ENCODE peak calls at places on chromosomes 3 and 15, in six cellular contexts. N is NCI-H2029, U is GM04504, T is NCI-H1092 treated with DMSO at 0.1 percent for 48 hours, P is fibroblast of mammary gland, X is NCI-H1105 treated with DMSO at 0.1 percent for 48 hours. Y is an unnamed sample.

GRCh38 chr3:134239538-134239937 is 11.1 kb downstream of the RYK start:
- DNase-seq in N (no peak), U (no peak), T (no peak), P (peak; percentile 79), X (no peak), Y (no peak)

GRCh38 chr15:83200162-83200561 is 7.5 kb downstream of the HDGFL3 start:
- DNase-seq in N (no peak), U (no peak), T (no peak), P (no peak), X (no peak), Y (peak; percentile 64)

GRCh38 chr3:22371036-22371435 is 620.0 kb upstream of the ZNF385D start:
- DNase-seq in N (no peak), U (no peak), T (no peak), P (no peak), X (no peak), Y (no peak)

GRCh38 chr15:82531496-82532382 is 8.5 kb downstream of the RPS17 start:
- DNase-seq in N (no peak), U (no peak), T (no peak), P (no peak), X (no peak), Y (no peak)

GRCh38 chr3:13115616-13115910 is 42.3 kb upstream of the IQSEC1 start:
- DNase-seq in N (no peak), U (no peak), T (no peak), P (no peak), X (no peak), Y (no peak)

GRCh38 chr3:114214542-114215341 is 22.6 kb downstream of the ZNF80 start:
- DNase-seq in N (no peak), U (no peak), T (no peak), P (no peak), X (no peak), Y (no peak)

GRCh38 chr15:93942140-93942808 is 289.1 kb upstream of the MCTP2 start:
- DNase-seq in N (peak; percentile 8), U (no peak), T (peak; percentile 46), P (peak; percentile 10), X (peak; percentile 55), Y (no peak)

GRCh38 chr3:89303721-89304120 is 196.3 kb downstream of the EPHA3 start:
- DNase-seq in N (no peak), U (no peak), T (no peak), P (peak; percentile 46), X (no peak), Y (no peak)

GRCh38 chr3:180680097-180680430 is 775 bp upstream of the CCDC39 start:
- DNase-seq in N (peak; percentile 17), U (no peak), T (peak; percentile 59), P (peak; percentile 43), X (peak; percentile 91), Y (peak; percentile 30)

GRCh38 chr3:148439254-148439822 is 258.4 kb upstream of the AGTR1 start:
- DNase-seq in N (no peak), U (no peak), T (no peak), P (no peak), X (no peak), Y (no peak)

GRCh38 chr3:100033184-100033583 is 81.1 kb downstream of the FILIP1L start:
- DNase-seq in N (no peak), U (no peak), T (no peak), P (peak; percentile 31), X (peak; percentile 35), Y (peak; percentile 94)

GRCh38 chr15:93716615-93717221 is 514.6 kb upstream of the MCTP2 start:
- DNase-seq in N (no peak), U (no peak), T (no peak), P (no peak), X (no peak), Y (no peak)

GRCh38 chr15:71093089-71094024 is 21.9 kb upstream of the THSD4 start:
- DNase-seq in N (peak; percentile 41), U (no peak), T (no peak), P (peak; percentile 71), X (peak; percentile 78), Y (peak; percentile 92)

GRCh38 chr15:70505411-70505919 is 257.9 kb downstream of the UACA start:
- DNase-seq in N (no peak), U (no peak), T (no peak), P (peak; percentile 88), X (no peak), Y (peak; percentile 78)

GRCh38 chr3:159026510-159026909 is 224.7 kb downstream of the MFSD1 start:
- DNase-seq in N (no peak), U (no peak), T (no peak), P (no peak), X (no peak), Y (no peak)

GRCh38 chr3:44468572-44469520 is 8.6 kb downstream of the ZNF445 start:
- DNase-seq in N (no peak), U (no peak), T (no peak), P (peak; percentile 74), X (no peak), Y (peak; percentile 36)

Y was measured in myocyte.